ENCODE peak calls at places on chromosomes 5 and 9, in eight cellular contexts. B is H54, F is erythroblast, G is stomach, P is right lobe of liver, Q is uterus, X is NB4, J is suprapubic skin. Y is an unnamed sample.

GRCh38 chr9:136499935-136500910 is 17.4 kb upstream of the SEC16A start:
- DNase-seq in B (no peak), F (no peak), G (no peak), P (no peak), Q (no peak), X (no peak), J (no peak), Y (no peak)

GRCh38 chr5:40796487-40796889 is 1.7 kb downstream of the PRKAA1 start:
- DNase-seq in B (no peak), F (no peak), G (no peak), P (no peak), Q (no peak), X (peak), J (no peak), Y (no peak)

GRCh38 chr9:129145316-129145715 is 32.7 kb downstream of the IER5L start:
- DNase-seq in B (no peak), F (no peak), G (no peak), P (no peak), Q (no peak), X (no peak), J (no peak), Y (no peak)

GRCh38 chr5:136749016-136749415 is 383.7 kb upstream of the TRPC7 start:
- DNase-seq in B (no peak), F (no peak), G (no peak), P (no peak), Q (no peak), X (no peak), J (no peak), Y (no peak)

GRCh38 chr9:113558632-113559502 is 95.3 kb downstream of the RGS3 start:
- DNase-seq in B (peak), F (peak), G (peak), P (peak), Q (peak), X (no peak), J (peak), Y (peak)

GRCh38 chr5:155616779-155617392 is 603.3 kb downstream of the KIF4B start:
- DNase-seq in B (peak), F (peak), G (peak), P (peak), Q (no peak), X (peak), J (no peak), Y (peak)

GRCh38 chr5:172931001-172931536 is 28.2 kb upstream of the RPL26L1 start:
- DNase-seq in B (peak), F (no peak), G (no peak), P (no peak), Q (no peak), X (no peak), J (no peak), Y (no peak)

GRCh38 chr5:98110791-98111190 is 662.7 kb upstream of the RGMB start:
- DNase-seq in B (no peak), F (no peak), G (no peak), P (no peak), Q (no peak), X (no peak), J (no peak), Y (no peak)

GRCh38 chr5:149667084-149667826 is 62.9 kb upstream of the PPARGC1B start:
- DNase-seq in B (peak), F (peak), G (no peak), P (no peak), Q (no peak), X (peak), J (no peak), Y (no peak)

GRCh38 chr9:106708147-106708838 is 154.7 kb upstream of the ZNF462 start:
- DNase-seq in B (no peak), F (no peak), G (no peak), P (no peak), Q (no peak), X (no peak), J (no peak), Y (no peak)

GRCh38 chr9:76571288-76572204 is 112.6 kb downstream of the GCNT1 start:
- DNase-seq in B (no peak), F (no peak), G (no peak), P (no peak), Q (no peak), X (peak), J (no peak), Y (no peak)
- TF ChIP-seq POLR2A in B (no peak), F (no peak), G (no peak), P (no peak), Q (no peak), X (no peak), J (no peak), Y (no peak)

DNA sequence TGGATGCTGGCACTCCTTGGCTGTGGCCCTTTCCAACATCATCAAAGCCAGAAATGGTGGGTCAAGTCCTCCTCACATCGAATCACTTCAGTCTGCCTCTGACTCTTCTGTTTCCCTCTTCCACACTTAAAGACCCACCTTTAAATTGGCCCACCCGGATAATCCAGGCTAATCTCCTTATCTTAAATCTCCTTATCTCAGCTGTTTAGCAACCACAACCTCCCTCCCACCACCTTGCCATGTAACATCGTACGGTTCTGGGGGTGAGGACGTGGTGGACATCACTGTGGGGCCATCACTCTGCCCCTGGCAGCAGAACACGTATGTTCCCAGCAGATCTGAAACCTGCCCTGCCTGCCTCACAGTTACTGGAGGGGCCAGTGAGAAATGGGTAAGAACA is 11.5 kb downstream of the IGFBPL1 start:
- DNase-seq in B (no peak), F (no peak), G (no peak), P (no peak), Q (no peak), X (no peak), J (no peak), Y (no peak)
- TF ChIP-seq POLR2A in B (no peak), F (no peak), G (no peak), P (no peak), Q (no peak), X (no peak), J (no peak), Y (no peak)

GRCh38 chr5:163463063-163463435 is 2.6 kb downstream of the HMMR start:
- DNase-seq in B (no peak), F (no peak), G (no peak), P (no peak), Q (no peak), X (no peak), J (no peak), Y (no peak)

GRCh38 chr5:163458778-163459405 is 1.0 kb downstream of the NUDCD2 start:
- DNase-seq in B (no peak), F (peak), G (no peak), P (no peak), Q (no peak), X (peak), J (no peak), Y (no peak)

GRCh38 chr5:163459888-163460561 is at the start of gene NUDCD2:
- DNase-seq in B (peak), F (peak), G (peak), P (peak), Q (peak), X (peak), J (peak), Y (peak)

GRCh38 chr5:163459465-163459887 is 426 bp downstream of the NUDCD2 start:
- DNase-seq in B (no peak), F (no peak), G (no peak), P (no peak), Q (no peak), X (no peak), J (no peak), Y (no peak)

GRCh38 chr5:163460562-163461176 is at the start of gene HMMR:
- DNase-seq in B (no peak), F (peak), G (no peak), P (no peak), Q (no peak), X (no peak), J (no peak), Y (no peak)
- TF ChIP-seq POLR2A in B (peak), F (peak), G (no peak), P (no peak), Q (no peak), X (peak), J (no peak), Y (no peak)

DNA sequence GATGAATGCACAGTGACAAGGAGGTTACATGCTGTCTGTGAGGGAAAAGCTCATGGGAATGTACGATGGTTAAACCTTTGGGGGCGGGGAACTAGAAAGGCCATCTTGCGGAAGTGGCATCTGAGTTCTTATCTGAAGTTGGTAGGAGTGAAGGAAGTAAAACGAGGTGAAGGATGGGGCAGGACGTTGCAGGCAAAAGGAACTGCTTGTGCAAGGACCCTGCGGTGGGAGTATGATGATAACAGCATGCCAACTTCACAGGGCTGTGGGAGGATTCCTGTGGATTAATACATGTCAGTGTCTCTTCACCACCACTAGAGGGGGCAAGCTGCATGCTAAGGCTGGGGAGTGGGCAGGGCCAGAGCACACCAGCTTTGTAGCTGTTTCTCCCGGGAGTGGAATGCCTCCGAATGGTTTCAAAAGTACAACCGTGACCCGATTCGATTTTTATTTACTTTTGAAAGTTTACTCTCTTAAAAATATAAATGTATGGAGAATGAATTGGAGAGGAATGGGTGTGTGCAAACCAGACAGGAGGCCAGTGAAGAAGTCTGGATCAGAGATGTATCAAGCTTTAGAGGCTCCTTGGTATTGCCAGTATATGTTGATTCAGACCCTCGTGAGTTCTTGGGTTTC is 62.5 kb downstream of the CYFIP2 start:
- DNase-seq in B (peak), F (peak), G (peak), P (peak), Q (peak), X (peak), J (no peak), Y (peak)
- TF ChIP-seq POLR2A in B (no peak), F (no peak), G (no peak), P (no peak), Q (no peak), X (no peak), J (no peak), Y (no peak)